ENCODE peak calls at places on chromosomes 7 and 10, in seven cellular contexts. P is Right ventricle myocardium inferior; Y is GM04503; K is transverse colon; O is EL; S is stimulated activated CD4-positive, alpha-beta T cell treated with anti-CD3 and anti-CD28 coated beads, Interleukin-4, amount 100 ng/mL, for 1 hour; G is NCI-H345. A is an unnamed sample.
A peak's percentile ranks its signal among the peaks of the same experiment; 100 is the strongest.

GRCh38 chr10:126062132-126063032 is 166.0 kb downstream of the FANK1 start:
- DNase-seq in Y (peak; percentile 92), K (peak; percentile 40), G (no peak), P (peak; percentile 93), O (peak; percentile 98), S (no peak), A (peak; percentile 94)

GRCh38 chr7:78080811-78081210 is 282.2 kb downstream of the PHTF2 start:
- DNase-seq in G (no peak), O (no peak), P (no peak), K (no peak), Y (no peak), S (no peak), A (no peak)

GRCh38 chr10:78451592-78451991 is 417.9 kb downstream of the RPS24 start:
- DNase-seq in O (no peak), G (peak; percentile 18), K (no peak), S (no peak), P (no peak), Y (no peak), A (no peak)

GRCh38 chr7:116546916-116547315 is 22.1 kb downstream of the CAV1 start:
- DNase-seq in G (no peak), S (no peak), K (no peak), O (peak; percentile 57), Y (no peak), P (no peak), A (no peak)

GRCh38 chr7:90455163-90456030 is 14.0 kb upstream of the PTTG1IP2 start:
- DNase-seq in O (peak; percentile 53), K (no peak), P (no peak), G (peak; percentile 66), Y (peak; percentile 21), S (no peak), A (peak; percentile 71)

GRCh38 chr7:524800-525199 is 5.2 kb upstream of the PDGFA start:
- DNase-seq in G (no peak), K (no peak), O (no peak), P (no peak), S (no peak), Y (no peak), A (no peak)

GRCh38 chr10:132565516-132566209 is 28.1 kb downstream of the INPP5A start:
- DNase-seq in Y (no peak), O (no peak), K (no peak), S (no peak), P (no peak), G (no peak), A (no peak)

GRCh38 chr7:45646996-45647411 is 72.8 kb downstream of the ADCY1 start:
- DNase-seq in K (no peak), S (no peak), P (no peak), O (peak; percentile 39), Y (peak; percentile 27), G (no peak), A (no peak)

GRCh38 chr10:11416974-11417373 is 194.5 kb downstream of the USP6NL start:
- DNase-seq in S (no peak), P (no peak), K (no peak), O (no peak), G (no peak), Y (no peak), A (no peak)

GRCh38 chr10:47323636-47324299 is 1.5 kb downstream of the GDF2 start:
- DNase-seq in G (no peak), O (no peak), P (no peak), K (no peak), S (no peak), Y (no peak), A (no peak)

GRCh38 chr7:149071641-149072437 is 18.7 kb downstream of the ZNF786 start:
- DNase-seq in O (no peak), G (no peak), S (peak; percentile 52), Y (no peak), P (no peak), K (no peak), A (no peak)

GRCh38 chr10:101768791-101769170 is 7.1 kb downstream of the FGF8 start:
- DNase-seq in G (no peak), O (no peak), Y (no peak), P (no peak), S (no peak), K (no peak), A (no peak)

GRCh38 chr7:51141451-51141971 is 175.1 kb downstream of the COBL start:
- DNase-seq in Y (no peak), S (no peak), K (no peak), G (peak; percentile 28), O (peak; percentile 46), P (no peak), A (peak; percentile 7)

A was measured in RKO.